ENCODE peak calls at places on chromosomes 5 and 9, in five cellular contexts. One of them, this sample, is unnamed.

GRCh38 chr5:78504726-78505431 is 143.7 kb downstream of the LHFPL2 start:
- DNase-seq in stimulated activated CD4-positive, alpha-beta T cell treated with anti-CD3 and anti-CD28 coated beads, Interleukin-12 subunit alpha, Interleukin-12 subunit beta, amount 100 ng/mL, for 4 hours: no peak
- DNase-seq in breast epithelium: peak; percentile 86
- DNase-seq in NCI-H526 treated with DMSO at 0.1 percent for 48 hours: peak; percentile 7
- DNase-seq in non-pigmented ciliary epithelial cell: peak; percentile 96
- DNase-seq in this sample: peak; percentile 98

GRCh38 chr9:8179381-8180053 is 379.9 kb upstream of the DMAC1 start:
- DNase-seq in stimulated activated CD4-positive, alpha-beta T cell treated with anti-CD3 and anti-CD28 coated beads, Interleukin-12 subunit alpha, Interleukin-12 subunit beta, amount 100 ng/mL, for 4 hours: no peak
- DNase-seq in breast epithelium: no peak
- DNase-seq in NCI-H526 treated with DMSO at 0.1 percent for 48 hours: no peak
- DNase-seq in non-pigmented ciliary epithelial cell: no peak
- DNase-seq in this sample: no peak

GRCh38 chr5:131079232-131079631 is 85.8 kb downstream of the HINT1 start:
- DNase-seq in stimulated activated CD4-positive, alpha-beta T cell treated with anti-CD3 and anti-CD28 coated beads, Interleukin-12 subunit alpha, Interleukin-12 subunit beta, amount 100 ng/mL, for 4 hours: no peak
- DNase-seq in breast epithelium: no peak
- DNase-seq in NCI-H526 treated with DMSO at 0.1 percent for 48 hours: no peak
- DNase-seq in non-pigmented ciliary epithelial cell: no peak
- DNase-seq in this sample: no peak

GRCh38 chr9:89116064-89116817 is 62.4 kb downstream of the SHC3 start:
- DNase-seq in stimulated activated CD4-positive, alpha-beta T cell treated with anti-CD3 and anti-CD28 coated beads, Interleukin-12 subunit alpha, Interleukin-12 subunit beta, amount 100 ng/mL, for 4 hours: no peak
- DNase-seq in breast epithelium: no peak
- DNase-seq in NCI-H526 treated with DMSO at 0.1 percent for 48 hours: no peak
- DNase-seq in non-pigmented ciliary epithelial cell: peak; percentile 63
- DNase-seq in this sample: peak; percentile 95

GRCh38 chr9:134341306-134341705 is 15.1 kb downstream of the RXRA start:
- DNase-seq in stimulated activated CD4-positive, alpha-beta T cell treated with anti-CD3 and anti-CD28 coated beads, Interleukin-12 subunit alpha, Interleukin-12 subunit beta, amount 100 ng/mL, for 4 hours: no peak
- DNase-seq in breast epithelium: no peak
- DNase-seq in NCI-H526 treated with DMSO at 0.1 percent for 48 hours: no peak
- DNase-seq in non-pigmented ciliary epithelial cell: no peak
- DNase-seq in this sample: no peak

GRCh38 chr9:114307323-114308250 is 15.3 kb upstream of the ORM1 start:
- DNase-seq in stimulated activated CD4-positive, alpha-beta T cell treated with anti-CD3 and anti-CD28 coated beads, Interleukin-12 subunit alpha, Interleukin-12 subunit beta, amount 100 ng/mL, for 4 hours: no peak
- DNase-seq in breast epithelium: no peak
- DNase-seq in NCI-H526 treated with DMSO at 0.1 percent for 48 hours: no peak
- DNase-seq in non-pigmented ciliary epithelial cell: no peak
- DNase-seq in this sample: peak; percentile 32

GRCh38 chr9:33161011-33161588 is 6.0 kb downstream of the B4GALT1 start:
- DNase-seq in stimulated activated CD4-positive, alpha-beta T cell treated with anti-CD3 and anti-CD28 coated beads, Interleukin-12 subunit alpha, Interleukin-12 subunit beta, amount 100 ng/mL, for 4 hours: no peak
- DNase-seq in breast epithelium: peak; percentile 90
- DNase-seq in NCI-H526 treated with DMSO at 0.1 percent for 48 hours: no peak
- DNase-seq in non-pigmented ciliary epithelial cell: peak; percentile 95
- DNase-seq in this sample: peak; percentile 93

GRCh38 chr9:136728548-136729123 is 14.1 kb downstream of the LCN10 start:
- DNase-seq in stimulated activated CD4-positive, alpha-beta T cell treated with anti-CD3 and anti-CD28 coated beads, Interleukin-12 subunit alpha, Interleukin-12 subunit beta, amount 100 ng/mL, for 4 hours: no peak
- DNase-seq in breast epithelium: no peak
- DNase-seq in NCI-H526 treated with DMSO at 0.1 percent for 48 hours: no peak
- DNase-seq in non-pigmented ciliary epithelial cell: no peak
- DNase-seq in this sample: peak; percentile 20

GRCh38 chr5:112960316-112960715 is 16.3 kb upstream of the DCP2 start:
- DNase-seq in stimulated activated CD4-positive, alpha-beta T cell treated with anti-CD3 and anti-CD28 coated beads, Interleukin-12 subunit alpha, Interleukin-12 subunit beta, amount 100 ng/mL, for 4 hours: no peak
- DNase-seq in breast epithelium: no peak
- DNase-seq in NCI-H526 treated with DMSO at 0.1 percent for 48 hours: no peak
- DNase-seq in non-pigmented ciliary epithelial cell: no peak
- DNase-seq in this sample: no peak

GRCh38 chr5:21709766-21710165 is 1143.4 kb downstream of the CDH12 start:
- DNase-seq in stimulated activated CD4-positive, alpha-beta T cell treated with anti-CD3 and anti-CD28 coated beads, Interleukin-12 subunit alpha, Interleukin-12 subunit beta, amount 100 ng/mL, for 4 hours: no peak
- DNase-seq in breast epithelium: no peak
- DNase-seq in NCI-H526 treated with DMSO at 0.1 percent for 48 hours: no peak
- DNase-seq in non-pigmented ciliary epithelial cell: no peak
- DNase-seq in this sample: no peak

GRCh38 chr9:19471737-19472648 is 63.2 kb downstream of the ACER2 start:
- DNase-seq in stimulated activated CD4-positive, alpha-beta T cell treated with anti-CD3 and anti-CD28 coated beads, Interleukin-12 subunit alpha, Interleukin-12 subunit beta, amount 100 ng/mL, for 4 hours: peak; percentile 38
- DNase-seq in breast epithelium: peak; percentile 29
- DNase-seq in NCI-H526 treated with DMSO at 0.1 percent for 48 hours: peak; percentile 27
- DNase-seq in non-pigmented ciliary epithelial cell: no peak
- DNase-seq in this sample: peak; percentile 34

GRCh38 chr5:57276353-57276752 is 102.5 kb downstream of the GPBP1 start:
- DNase-seq in stimulated activated CD4-positive, alpha-beta T cell treated with anti-CD3 and anti-CD28 coated beads, Interleukin-12 subunit alpha, Interleukin-12 subunit beta, amount 100 ng/mL, for 4 hours: no peak
- DNase-seq in breast epithelium: no peak
- DNase-seq in NCI-H526 treated with DMSO at 0.1 percent for 48 hours: no peak
- DNase-seq in non-pigmented ciliary epithelial cell: no peak
- DNase-seq in this sample: no peak

GRCh38 chr5:81850494-81850893 is 99.6 kb upstream of the SSBP2 start:
- DNase-seq in stimulated activated CD4-positive, alpha-beta T cell treated with anti-CD3 and anti-CD28 coated beads, Interleukin-12 subunit alpha, Interleukin-12 subunit beta, amount 100 ng/mL, for 4 hours: no peak
- DNase-seq in breast epithelium: peak; percentile 20
- DNase-seq in NCI-H526 treated with DMSO at 0.1 percent for 48 hours: no peak
- DNase-seq in non-pigmented ciliary epithelial cell: no peak
- DNase-seq in this sample: peak; percentile 14

GRCh38 chr9:136865768-136866103 is 372 bp downstream of the EDF1 start:
- DNase-seq in stimulated activated CD4-positive, alpha-beta T cell treated with anti-CD3 and anti-CD28 coated beads, Interleukin-12 subunit alpha, Interleukin-12 subunit beta, amount 100 ng/mL, for 4 hours: no peak
- DNase-seq in breast epithelium: no peak
- DNase-seq in NCI-H526 treated with DMSO at 0.1 percent for 48 hours: no peak
- DNase-seq in non-pigmented ciliary epithelial cell: no peak
- DNase-seq in this sample: no peak

GRCh38 chr5:41057231-41057630 is 13.9 kb downstream of the MROH2B start:
- DNase-seq in stimulated activated CD4-positive, alpha-beta T cell treated with anti-CD3 and anti-CD28 coated beads, Interleukin-12 subunit alpha, Interleukin-12 subunit beta, amount 100 ng/mL, for 4 hours: no peak
- DNase-seq in breast epithelium: no peak
- DNase-seq in NCI-H526 treated with DMSO at 0.1 percent for 48 hours: no peak
- DNase-seq in non-pigmented ciliary epithelial cell: no peak
- DNase-seq in this sample: no peak

GRCh38 chr5:1896602-1897376 is 14.1 kb upstream of the IRX4 start:
- DNase-seq in stimulated activated CD4-positive, alpha-beta T cell treated with anti-CD3 and anti-CD28 coated beads, Interleukin-12 subunit alpha, Interleukin-12 subunit beta, amount 100 ng/mL, for 4 hours: no peak
- DNase-seq in breast epithelium: no peak
- DNase-seq in NCI-H526 treated with DMSO at 0.1 percent for 48 hours: no peak
- DNase-seq in non-pigmented ciliary epithelial cell: no peak
- DNase-seq in this sample: no peak

GRCh38 chr9:136310273-136311030 is 6.6 kb upstream of the CCDC187 start:
- DNase-seq in stimulated activated CD4-positive, alpha-beta T cell treated with anti-CD3 and anti-CD28 coated beads, Interleukin-12 subunit alpha, Interleukin-12 subunit beta, amount 100 ng/mL, for 4 hours: no peak
- DNase-seq in breast epithelium: no peak
- DNase-seq in NCI-H526 treated with DMSO at 0.1 percent for 48 hours: peak; percentile 3
- DNase-seq in non-pigmented ciliary epithelial cell: no peak
- DNase-seq in this sample: no peak

GRCh38 chr5:151200913-151201445 is 22.9 kb downstream of the CCDC69 start:
- DNase-seq in stimulated activated CD4-positive, alpha-beta T cell treated with anti-CD3 and anti-CD28 coated beads, Interleukin-12 subunit alpha, Interleukin-12 subunit beta, amount 100 ng/mL, for 4 hours: no peak
- DNase-seq in breast epithelium: no peak
- DNase-seq in NCI-H526 treated with DMSO at 0.1 percent for 48 hours: no peak
- DNase-seq in non-pigmented ciliary epithelial cell: no peak
- DNase-seq in this sample: no peak

GRCh38 chr5:1278656-1279442 is 16.0 kb downstream of the TERT start:
- DNase-seq in stimulated activated CD4-positive, alpha-beta T cell treated with anti-CD3 and anti-CD28 coated beads, Interleukin-12 subunit alpha, Interleukin-12 subunit beta, amount 100 ng/mL, for 4 hours: no peak
- DNase-seq in breast epithelium: no peak
- DNase-seq in NCI-H526 treated with DMSO at 0.1 percent for 48 hours: no peak
- DNase-seq in non-pigmented ciliary epithelial cell: no peak
- DNase-seq in this sample: peak; percentile 15

GRCh38 chr5:1187234-1187949 is 14.0 kb upstream of the SLC6A19 start:
- DNase-seq in stimulated activated CD4-positive, alpha-beta T cell treated with anti-CD3 and anti-CD28 coated beads, Interleukin-12 subunit alpha, Interleukin-12 subunit beta, amount 100 ng/mL, for 4 hours: no peak
- DNase-seq in breast epithelium: no peak
- DNase-seq in NCI-H526 treated with DMSO at 0.1 percent for 48 hours: no peak
- DNase-seq in non-pigmented ciliary epithelial cell: no peak
- DNase-seq in this sample: no peak

GRCh38 chr9:68973619-68974018 is 40.3 kb downstream of the PRKACG start:
- DNase-seq in stimulated activated CD4-positive, alpha-beta T cell treated with anti-CD3 and anti-CD28 coated beads, Interleukin-12 subunit alpha, Interleukin-12 subunit beta, amount 100 ng/mL, for 4 hours: no peak
- DNase-seq in breast epithelium: no peak
- DNase-seq in NCI-H526 treated with DMSO at 0.1 percent for 48 hours: no peak
- DNase-seq in non-pigmented ciliary epithelial cell: no peak
- DNase-seq in this sample: no peak

GRCh38 chr5:33563983-33564908 is 123.5 kb downstream of the TARS1 start:
- DNase-seq in stimulated activated CD4-positive, alpha-beta T cell treated with anti-CD3 and anti-CD28 coated beads, Interleukin-12 subunit alpha, Interleukin-12 subunit beta, amount 100 ng/mL, for 4 hours: no peak
- DNase-seq in breast epithelium: no peak
- DNase-seq in NCI-H526 treated with DMSO at 0.1 percent for 48 hours: no peak
- DNase-seq in non-pigmented ciliary epithelial cell: no peak
- DNase-seq in this sample: no peak

GRCh38 chr9:71202931-71203330 is 81.5 kb upstream of the TRPM3 start:
- DNase-seq in stimulated activated CD4-positive, alpha-beta T cell treated with anti-CD3 and anti-CD28 coated beads, Interleukin-12 subunit alpha, Interleukin-12 subunit beta, amount 100 ng/mL, for 4 hours: no peak
- DNase-seq in breast epithelium: no peak
- DNase-seq in NCI-H526 treated with DMSO at 0.1 percent for 48 hours: no peak
- DNase-seq in non-pigmented ciliary epithelial cell: no peak
- DNase-seq in this sample: no peak

GRCh38 chr5:65796269-65796668 is 74.3 kb downstream of the NLN start:
- DNase-seq in stimulated activated CD4-positive, alpha-beta T cell treated with anti-CD3 and anti-CD28 coated beads, Interleukin-12 subunit alpha, Interleukin-12 subunit beta, amount 100 ng/mL, for 4 hours: no peak
- DNase-seq in breast epithelium: no peak
- DNase-seq in NCI-H526 treated with DMSO at 0.1 percent for 48 hours: no peak
- DNase-seq in non-pigmented ciliary epithelial cell: no peak
- DNase-seq in this sample: peak; percentile 30

GRCh38 chr5:168273056-168273980 is 18.1 kb upstream of the WWC1 start:
- DNase-seq in stimulated activated CD4-positive, alpha-beta T cell treated with anti-CD3 and anti-CD28 coated beads, Interleukin-12 subunit alpha, Interleukin-12 subunit beta, amount 100 ng/mL, for 4 hours: no peak
- DNase-seq in breast epithelium: no peak
- DNase-seq in NCI-H526 treated with DMSO at 0.1 percent for 48 hours: no peak
- DNase-seq in non-pigmented ciliary epithelial cell: no peak
- DNase-seq in this sample: no peak

GRCh38 chr9:127714916-127715442 is 484 bp downstream of the PTRH1 start:
- DNase-seq in stimulated activated CD4-positive, alpha-beta T cell treated with anti-CD3 and anti-CD28 coated beads, Interleukin-12 subunit alpha, Interleukin-12 subunit beta, amount 100 ng/mL, for 4 hours: peak; percentile 12
- DNase-seq in breast epithelium: no peak
- DNase-seq in NCI-H526 treated with DMSO at 0.1 percent for 48 hours: no peak
- DNase-seq in non-pigmented ciliary epithelial cell: no peak
- DNase-seq in this sample: no peak

GRCh38 chr5:14871084-14871572 is 450 bp downstream of the ANKH start:
- DNase-seq in stimulated activated CD4-positive, alpha-beta T cell treated with anti-CD3 and anti-CD28 coated beads, Interleukin-12 subunit alpha, Interleukin-12 subunit beta, amount 100 ng/mL, for 4 hours: peak; percentile 25
- DNase-seq in breast epithelium: peak; percentile 38
- DNase-seq in NCI-H526 treated with DMSO at 0.1 percent for 48 hours: no peak
- DNase-seq in non-pigmented ciliary epithelial cell: no peak
- DNase-seq in this sample: peak; percentile 5

GRCh38 chr9:134607971-134608370 is 33.6 kb upstream of the COL5A1 start:
- DNase-seq in stimulated activated CD4-positive, alpha-beta T cell treated with anti-CD3 and anti-CD28 coated beads, Interleukin-12 subunit alpha, Interleukin-12 subunit beta, amount 100 ng/mL, for 4 hours: no peak
- DNase-seq in breast epithelium: no peak
- DNase-seq in NCI-H526 treated with DMSO at 0.1 percent for 48 hours: no peak
- DNase-seq in non-pigmented ciliary epithelial cell: no peak
- DNase-seq in this sample: no peak

GRCh38 chr5:99104538-99105132 is 175.8 kb upstream of the CHD1 start:
- DNase-seq in stimulated activated CD4-positive, alpha-beta T cell treated with anti-CD3 and anti-CD28 coated beads, Interleukin-12 subunit alpha, Interleukin-12 subunit beta, amount 100 ng/mL, for 4 hours: no peak
- DNase-seq in breast epithelium: no peak
- DNase-seq in NCI-H526 treated with DMSO at 0.1 percent for 48 hours: no peak
- DNase-seq in non-pigmented ciliary epithelial cell: peak; percentile 11
- DNase-seq in this sample: peak; percentile 35

GRCh38 chr5:60843693-60844428 is at the start of gene ELOVL7:
- DNase-seq in stimulated activated CD4-positive, alpha-beta T cell treated with anti-CD3 and anti-CD28 coated beads, Interleukin-12 subunit alpha, Interleukin-12 subunit beta, amount 100 ng/mL, for 4 hours: peak; percentile 32
- DNase-seq in breast epithelium: peak; percentile 73
- DNase-seq in NCI-H526 treated with DMSO at 0.1 percent for 48 hours: peak; percentile 30
- DNase-seq in non-pigmented ciliary epithelial cell: no peak
- DNase-seq in this sample: peak; percentile 43

GRCh38 chr5:4700886-4701285 is 439.2 kb upstream of the ADAMTS16 start:
- DNase-seq in stimulated activated CD4-positive, alpha-beta T cell treated with anti-CD3 and anti-CD28 coated beads, Interleukin-12 subunit alpha, Interleukin-12 subunit beta, amount 100 ng/mL, for 4 hours: no peak
- DNase-seq in breast epithelium: no peak
- DNase-seq in NCI-H526 treated with DMSO at 0.1 percent for 48 hours: no peak
- DNase-seq in non-pigmented ciliary epithelial cell: no peak
- DNase-seq in this sample: no peak

GRCh38 chr5:153974131-153974812 is 64.4 kb downstream of the FAM114A2 start:
- DNase-seq in stimulated activated CD4-positive, alpha-beta T cell treated with anti-CD3 and anti-CD28 coated beads, Interleukin-12 subunit alpha, Interleukin-12 subunit beta, amount 100 ng/mL, for 4 hours: no peak
- DNase-seq in breast epithelium: no peak
- DNase-seq in NCI-H526 treated with DMSO at 0.1 percent for 48 hours: no peak
- DNase-seq in non-pigmented ciliary epithelial cell: no peak
- DNase-seq in this sample: peak; percentile 43

GRCh38 chr9:129351058-129351641 is 173.1 kb upstream of the IER5L start:
- DNase-seq in stimulated activated CD4-positive, alpha-beta T cell treated with anti-CD3 and anti-CD28 coated beads, Interleukin-12 subunit alpha, Interleukin-12 subunit beta, amount 100 ng/mL, for 4 hours: no peak
- DNase-seq in breast epithelium: no peak
- DNase-seq in NCI-H526 treated with DMSO at 0.1 percent for 48 hours: no peak
- DNase-seq in non-pigmented ciliary epithelial cell: no peak
- DNase-seq in this sample: no peak

GRCh38 chr9:79764377-79764776 is 192.6 kb downstream of the TLE4 start:
- DNase-seq in stimulated activated CD4-positive, alpha-beta T cell treated with anti-CD3 and anti-CD28 coated beads, Interleukin-12 subunit alpha, Interleukin-12 subunit beta, amount 100 ng/mL, for 4 hours: no peak
- DNase-seq in breast epithelium: peak; percentile 80
- DNase-seq in NCI-H526 treated with DMSO at 0.1 percent for 48 hours: no peak
- DNase-seq in non-pigmented ciliary epithelial cell: peak; percentile 92
- DNase-seq in this sample: peak; percentile 87

GRCh38 chr9:81529556-81530193 is 159.7 kb downstream of the TLE1 start:
- DNase-seq in stimulated activated CD4-positive, alpha-beta T cell treated with anti-CD3 and anti-CD28 coated beads, Interleukin-12 subunit alpha, Interleukin-12 subunit beta, amount 100 ng/mL, for 4 hours: no peak
- DNase-seq in breast epithelium: no peak
- DNase-seq in NCI-H526 treated with DMSO at 0.1 percent for 48 hours: no peak
- DNase-seq in non-pigmented ciliary epithelial cell: peak; percentile 19
- DNase-seq in this sample: peak; percentile 79

GRCh38 chr5:62284946-62285891 is 20.8 kb upstream of the KIF2A start:
- DNase-seq in stimulated activated CD4-positive, alpha-beta T cell treated with anti-CD3 and anti-CD28 coated beads, Interleukin-12 subunit alpha, Interleukin-12 subunit beta, amount 100 ng/mL, for 4 hours: peak; percentile 51
- DNase-seq in breast epithelium: no peak
- DNase-seq in NCI-H526 treated with DMSO at 0.1 percent for 48 hours: no peak
- DNase-seq in non-pigmented ciliary epithelial cell: no peak
- DNase-seq in this sample: no peak

This sample was measured in HCEC 1CT.